ENCODE peak calls at places on chromosomes 16 and 17, in ten cellular contexts. One of them, this sample, is unnamed.

GRCh38 chr17:73430848-73431247 is 119.0 kb upstream of the CDC42EP4 start:
- DNase-seq in type B pancreatic cell: no peak
- DNase-seq in SK-N-DZ: no peak
- DNase-seq in mesothelial cell of epicardium: no peak
- DNase-seq in activated CD8-positive, alpha-beta memory T cell treated with anti-CD3 and anti-CD28 coated beads, Interleukin-2, amount 10 ng/mL, durations not matched to agents 7 days and 5 days: peak
- DNase-seq in EH: peak
- DNase-seq in GM23248: peak
- DNase-seq in nephron progenitor cell: no peak
- DNase-seq in stimulated activated CD4-positive, alpha-beta T cell treated with anti-CD3 and anti-CD28 coated beads, Interleukin-1b, Interleukin-23, amount 100 ng/mL, for 1 hour: no peak
- DNase-seq in activated naive CD8-positive, alpha-beta T cell treated with anti-CD3 and anti-CD28 coated beads for 36 hours: no peak
- DNase-seq in this sample: no peak

GRCh38 chr16:87956169-87956770 is 5.0 kb downstream of the BANP start:
- DNase-seq in stimulated activated CD4-positive, alpha-beta T cell treated with anti-CD3 and anti-CD28 coated beads, Interleukin-1b, Interleukin-23, amount 100 ng/mL, for 1 hour: peak
- DNase-seq in nephron progenitor cell: peak
- DNase-seq in SK-N-DZ: no peak
- DNase-seq in activated naive CD8-positive, alpha-beta T cell treated with anti-CD3 and anti-CD28 coated beads for 36 hours: peak
- DNase-seq in mesothelial cell of epicardium: no peak
- DNase-seq in activated CD8-positive, alpha-beta memory T cell treated with anti-CD3 and anti-CD28 coated beads, Interleukin-2, amount 10 ng/mL, durations not matched to agents 7 days and 5 days: peak
- DNase-seq in EH: peak
- DNase-seq in type B pancreatic cell: no peak
- DNase-seq in GM23248: peak
- DNase-seq in this sample: peak

GRCh38 chr16:87583453-87584131 is 18.7 kb upstream of the JPH3 start:
- DNase-seq in activated naive CD8-positive, alpha-beta T cell treated with anti-CD3 and anti-CD28 coated beads for 36 hours: no peak
- DNase-seq in GM23248: peak
- DNase-seq in nephron progenitor cell: no peak
- DNase-seq in type B pancreatic cell: no peak
- DNase-seq in activated CD8-positive, alpha-beta memory T cell treated with anti-CD3 and anti-CD28 coated beads, Interleukin-2, amount 10 ng/mL, durations not matched to agents 7 days and 5 days: no peak
- DNase-seq in SK-N-DZ: no peak
- DNase-seq in mesothelial cell of epicardium: no peak
- DNase-seq in stimulated activated CD4-positive, alpha-beta T cell treated with anti-CD3 and anti-CD28 coated beads, Interleukin-1b, Interleukin-23, amount 100 ng/mL, for 1 hour: no peak
- DNase-seq in EH: peak
- DNase-seq in this sample: no peak

GRCh38 chr17:79053251-79053925 is 21.2 kb upstream of the ENGASE start:
- DNase-seq in SK-N-DZ: no peak
- DNase-seq in EH: peak
- DNase-seq in nephron progenitor cell: no peak
- DNase-seq in mesothelial cell of epicardium: no peak
- DNase-seq in type B pancreatic cell: no peak
- DNase-seq in stimulated activated CD4-positive, alpha-beta T cell treated with anti-CD3 and anti-CD28 coated beads, Interleukin-1b, Interleukin-23, amount 100 ng/mL, for 1 hour: no peak
- DNase-seq in activated CD8-positive, alpha-beta memory T cell treated with anti-CD3 and anti-CD28 coated beads, Interleukin-2, amount 10 ng/mL, durations not matched to agents 7 days and 5 days: no peak
- DNase-seq in activated naive CD8-positive, alpha-beta T cell treated with anti-CD3 and anti-CD28 coated beads for 36 hours: no peak
- DNase-seq in GM23248: peak
- DNase-seq in this sample: no peak

GRCh38 chr17:59331929-59332889 is 754 bp downstream of the YPEL2 start:
- DNase-seq in activated naive CD8-positive, alpha-beta T cell treated with anti-CD3 and anti-CD28 coated beads for 36 hours: peak
- DNase-seq in mesothelial cell of epicardium: peak
- DNase-seq in SK-N-DZ: no peak
- DNase-seq in stimulated activated CD4-positive, alpha-beta T cell treated with anti-CD3 and anti-CD28 coated beads, Interleukin-1b, Interleukin-23, amount 100 ng/mL, for 1 hour: no peak
- DNase-seq in GM23248: peak
- DNase-seq in EH: peak
- DNase-seq in nephron progenitor cell: peak
- DNase-seq in type B pancreatic cell: no peak
- DNase-seq in activated CD8-positive, alpha-beta memory T cell treated with anti-CD3 and anti-CD28 coated beads, Interleukin-2, amount 10 ng/mL, durations not matched to agents 7 days and 5 days: peak
- DNase-seq in this sample: peak

GRCh38 chr17:35765086-35765710 is 4.5 kb downstream of the C17orf50 start:
- DNase-seq in SK-N-DZ: no peak
- DNase-seq in activated naive CD8-positive, alpha-beta T cell treated with anti-CD3 and anti-CD28 coated beads for 36 hours: no peak
- DNase-seq in type B pancreatic cell: no peak
- DNase-seq in EH: peak
- DNase-seq in activated CD8-positive, alpha-beta memory T cell treated with anti-CD3 and anti-CD28 coated beads, Interleukin-2, amount 10 ng/mL, durations not matched to agents 7 days and 5 days: no peak
- DNase-seq in stimulated activated CD4-positive, alpha-beta T cell treated with anti-CD3 and anti-CD28 coated beads, Interleukin-1b, Interleukin-23, amount 100 ng/mL, for 1 hour: no peak
- DNase-seq in mesothelial cell of epicardium: no peak
- DNase-seq in GM23248: no peak
- DNase-seq in nephron progenitor cell: no peak
- DNase-seq in this sample: peak

GRCh38 chr17:26765860-26766709 is 527.8 kb upstream of the WSB1 start:
- DNase-seq in nephron progenitor cell: no peak
- DNase-seq in GM23248: no peak
- DNase-seq in activated naive CD8-positive, alpha-beta T cell treated with anti-CD3 and anti-CD28 coated beads for 36 hours: no peak
- DNase-seq in activated CD8-positive, alpha-beta memory T cell treated with anti-CD3 and anti-CD28 coated beads, Interleukin-2, amount 10 ng/mL, durations not matched to agents 7 days and 5 days: no peak
- DNase-seq in type B pancreatic cell: no peak
- DNase-seq in SK-N-DZ: no peak
- DNase-seq in mesothelial cell of epicardium: no peak
- DNase-seq in EH: no peak
- DNase-seq in stimulated activated CD4-positive, alpha-beta T cell treated with anti-CD3 and anti-CD28 coated beads, Interleukin-1b, Interleukin-23, amount 100 ng/mL, for 1 hour: no peak
- DNase-seq in this sample: no peak

GRCh38 chr16:19559242-19559910 is 3.9 kb downstream of the VPS35L start:
- DNase-seq in activated CD8-positive, alpha-beta memory T cell treated with anti-CD3 and anti-CD28 coated beads, Interleukin-2, amount 10 ng/mL, durations not matched to agents 7 days and 5 days: peak
- DNase-seq in mesothelial cell of epicardium: no peak
- DNase-seq in EH: peak
- DNase-seq in SK-N-DZ: peak
- DNase-seq in nephron progenitor cell: peak
- DNase-seq in GM23248: peak
- DNase-seq in type B pancreatic cell: no peak
- DNase-seq in stimulated activated CD4-positive, alpha-beta T cell treated with anti-CD3 and anti-CD28 coated beads, Interleukin-1b, Interleukin-23, amount 100 ng/mL, for 1 hour: no peak
- DNase-seq in activated naive CD8-positive, alpha-beta T cell treated with anti-CD3 and anti-CD28 coated beads for 36 hours: no peak
- DNase-seq in this sample: peak

GRCh38 chr17:21573961-21574610 is 118.2 kb upstream of the KCNJ18 start:
- DNase-seq in stimulated activated CD4-positive, alpha-beta T cell treated with anti-CD3 and anti-CD28 coated beads, Interleukin-1b, Interleukin-23, amount 100 ng/mL, for 1 hour: peak
- DNase-seq in activated CD8-positive, alpha-beta memory T cell treated with anti-CD3 and anti-CD28 coated beads, Interleukin-2, amount 10 ng/mL, durations not matched to agents 7 days and 5 days: no peak
- DNase-seq in nephron progenitor cell: no peak
- DNase-seq in activated naive CD8-positive, alpha-beta T cell treated with anti-CD3 and anti-CD28 coated beads for 36 hours: peak
- DNase-seq in type B pancreatic cell: no peak
- DNase-seq in mesothelial cell of epicardium: no peak
- DNase-seq in SK-N-DZ: peak
- DNase-seq in GM23248: peak
- DNase-seq in EH: peak
- DNase-seq in this sample: peak

This sample was measured in ELF-1.